ENCODE peak calls at places on chromosomes 2 and 18, in six cellular contexts. X, M, T, U, Z and C are unnamed samples.

GRCh38 chr18:60549338-60549960 is 176.9 kb upstream of the MC4R start:
- DNase-seq in X (no peak), U (peak), Z (peak), M (peak), T (peak), C (no peak)

GRCh38 chr2:201860541-201861154 is 54.3 kb downstream of the CDK15 start:
- DNase-seq in U (peak), X (no peak), Z (peak), T (peak), M (peak), C (peak)

GRCh38 chr2:101400048-101400447 is 12.7 kb upstream of the CREG2 start:
- DNase-seq in M (peak), T (no peak), X (no peak), U (no peak), Z (no peak), C (no peak)

GRCh38 chr18:77530732-77531131 is 281.1 kb downstream of the GALR1 start:
- DNase-seq in X (no peak), T (no peak), M (no peak), U (peak), Z (no peak), C (no peak)

GRCh38 chr2:156405586-156405985 is 30.6 kb upstream of the GPD2 start:
- DNase-seq in M (peak), X (no peak), T (no peak), U (peak), Z (peak), C (no peak)

GRCh38 chr2:79393107-79393506 is 119.7 kb upstream of the CTNNA2 start:
- DNase-seq in Z (no peak), X (no peak), T (no peak), M (no peak), U (no peak), C (no peak)

GRCh38 chr2:178819992-178820391 is 12.8 kb upstream of the TTN start:
- DNase-seq in Z (no peak), U (no peak), T (no peak), X (no peak), M (no peak), C (no peak)

GRCh38 chr2:71277536-71278103 is 50.7 kb upstream of the PAIP2B start:
- DNase-seq in M (no peak), Z (peak), X (peak), T (peak), U (peak), C (peak)

GRCh38 chr2:35421485-35421884 is 934.1 kb upstream of the CRIM1 start:
- DNase-seq in U (no peak), X (no peak), T (no peak), Z (no peak), M (no peak), C (no peak)

GRCh38 chr2:112700004-112700667 is 20.7 kb upstream of the NT5DC4 start:
- DNase-seq in M (no peak), U (no peak), T (no peak), X (no peak), Z (no peak), C (no peak)

GRCh38 chr2:1055014-1055595 is 104.5 kb downstream of the SNTG2 start:
- DNase-seq in X (no peak), Z (peak), M (peak), T (no peak), U (peak), C (no peak)

GRCh38 chr2:32941944-32942690 is 4.6 kb upstream of the LTBP1 start:
- DNase-seq in U (no peak), X (peak), Z (no peak), T (no peak), M (no peak), C (peak)

GRCh38 chr2:100877555-100877954 is 57.6 kb downstream of the NPAS2 start:
- DNase-seq in M (peak), T (no peak), X (no peak), U (no peak), Z (peak), C (no peak)

GRCh38 chr18:41938445-41938844 is 16.6 kb upstream of the PIK3C3 start:
- DNase-seq in T (no peak), X (no peak), U (peak), M (peak), Z (peak), C (no peak)

GRCh38 chr2:127778447-127778846 is 32.5 kb downstream of the WDR33 start:
- DNase-seq in T (no peak), X (no peak), M (no peak), Z (no peak), U (no peak), C (no peak)

GRCh38 chr18:58538604-58539386 is 90.1 kb downstream of the ALPK2 start:
- DNase-seq in U (peak), M (peak), Z (peak), X (no peak), T (no peak), C (no peak)

GRCh38 chr2:154846842-154847241 is 148.3 kb downstream of the KCNJ3 start:
- DNase-seq in X (no peak), T (no peak), M (no peak), Z (no peak), U (no peak), C (no peak)

GRCh38 chr2:101356486-101356885 is 30.8 kb downstream of the CREG2 start:
- DNase-seq in M (peak), Z (no peak), U (no peak), X (no peak), T (no peak), C (no peak)

GRCh38 chr2:40283111-40283909 is 168.6 kb downstream of the SLC8A1 start:
- DNase-seq in M (peak), U (no peak), Z (no peak), X (no peak), T (no peak), C (no peak)

GRCh38 chr2:205499006-205499405 is 183.3 kb upstream of the NRP2 start:
- DNase-seq in X (no peak), U (no peak), T (no peak), Z (no peak), M (no peak), C (no peak)

GRCh38 chr2:25698752-25699151 is 25.4 kb upstream of the DTNB start:
- DNase-seq in X (no peak), Z (peak), T (no peak), M (peak), U (no peak), C (no peak)

GRCh38 chr18:7383336-7383980 is 152.6 kb downstream of the LRRC30 start:
- DNase-seq in U (no peak), T (no peak), Z (no peak), X (no peak), M (no peak), C (no peak)

GRCh38 chr2:137168564-137168963 is 403.2 kb downstream of the THSD7B start:
- DNase-seq in M (no peak), Z (peak), U (no peak), X (no peak), T (no peak), C (no peak)

GRCh38 chr18:57542801-57543427 is 43.6 kb downstream of the FECH start:
- DNase-seq in X (no peak), M (peak), T (no peak), Z (no peak), U (peak), C (no peak)

GRCh38 chr2:207330912-207331311 is 165.2 kb upstream of the KLF7 start:
- DNase-seq in U (no peak), X (no peak), Z (peak), M (peak), T (no peak), C (no peak)

GRCh38 chr2:7676714-7677113 is 759.5 kb downstream of the RNF144A start:
- DNase-seq in Z (no peak), X (no peak), M (no peak), T (no peak), U (no peak), C (no peak)

GRCh38 chr2:160109939-160110673 is 47.7 kb upstream of the PLA2R1 start:
- DNase-seq in T (peak), U (peak), M (peak), X (no peak), Z (peak), C (peak)

GRCh38 chr18:48882379-48882778 is 68.4 kb downstream of the SMAD7 start:
- DNase-seq in T (no peak), M (no peak), U (no peak), Z (no peak), X (no peak), C (no peak)

GRCh38 chr2:216142540-216142939 is 33.4 kb downstream of the XRCC5 start:
- DNase-seq in M (peak), X (no peak), Z (peak), T (no peak), U (no peak), C (no peak)

GRCh38 chr2:137287934-137288639 is 522.7 kb downstream of the THSD7B start:
- DNase-seq in U (no peak), X (no peak), M (no peak), Z (no peak), T (no peak), C (no peak)

GRCh38 chr18:9782073-9782857 is 74.2 kb downstream of the RAB31 start:
- DNase-seq in M (peak), U (peak), T (no peak), Z (peak), X (peak), C (no peak)

GRCh38 chr2:227428731-227429285 is 41.1 kb upstream of the SCYGR1 start:
- DNase-seq in Z (no peak), M (no peak), T (no peak), X (no peak), U (no peak), C (no peak)

GRCh38 chr2:112143150-112143549 is 5.0 kb downstream of the FBLN7 start:
- DNase-seq in T (no peak), M (no peak), X (no peak), Z (no peak), U (no peak), C (no peak)

GRCh38 chr2:53028259-53028658 is 739.3 kb upstream of the CHAC2 start:
- DNase-seq in T (no peak), U (peak), Z (peak), M (peak), X (no peak), C (no peak)

GRCh38 chr2:106158871-106159270 is 35.2 kb downstream of the UXS1 start:
- DNase-seq in U (no peak), Z (no peak), X (no peak), T (no peak), M (no peak), C (no peak)

GRCh38 chr2:10912076-10912731 is 470 bp downstream of the KCNF1 start:
- DNase-seq in X (no peak), M (no peak), Z (no peak), U (no peak), T (no peak), C (peak)

GRCh38 chr18:11523809-11524208 is 85.6 kb upstream of the SLC35G4 start:
- DNase-seq in X (no peak), U (no peak), T (no peak), Z (no peak), M (no peak), C (no peak)

GRCh38 chr18:54263904-54264336 is 5.4 kb upstream of the POLI start:
- DNase-seq in T (no peak), U (no peak), M (no peak), Z (no peak), X (no peak), C (no peak)

DNA sequence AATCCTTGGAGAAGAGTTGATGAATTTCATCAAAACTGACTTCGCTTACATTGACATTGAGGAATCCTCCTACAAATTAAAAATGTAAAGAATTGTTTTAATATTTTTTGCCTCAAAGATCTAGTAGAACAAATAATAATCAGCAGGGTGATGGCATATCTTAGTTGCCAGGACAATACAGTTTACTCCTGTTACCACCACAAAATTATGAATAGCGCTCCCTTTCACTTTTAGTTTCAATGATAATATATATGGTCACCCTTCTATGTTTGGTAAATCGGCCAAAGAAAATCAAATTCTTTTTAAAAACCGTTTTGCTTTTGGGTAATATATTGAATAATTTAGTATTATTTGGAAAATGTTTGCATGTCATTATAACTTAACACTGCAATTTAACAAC is 39.0 kb downstream of the B4GALT6 start:
- DNase-seq in U (no peak), M (no peak), T (no peak), X (no peak), Z (no peak), C (no peak)
- H2BK15ac ChIP-seq in U (no peak), M (no peak), T (no peak), X (no peak), Z (no peak), C (no peak)

DNA sequence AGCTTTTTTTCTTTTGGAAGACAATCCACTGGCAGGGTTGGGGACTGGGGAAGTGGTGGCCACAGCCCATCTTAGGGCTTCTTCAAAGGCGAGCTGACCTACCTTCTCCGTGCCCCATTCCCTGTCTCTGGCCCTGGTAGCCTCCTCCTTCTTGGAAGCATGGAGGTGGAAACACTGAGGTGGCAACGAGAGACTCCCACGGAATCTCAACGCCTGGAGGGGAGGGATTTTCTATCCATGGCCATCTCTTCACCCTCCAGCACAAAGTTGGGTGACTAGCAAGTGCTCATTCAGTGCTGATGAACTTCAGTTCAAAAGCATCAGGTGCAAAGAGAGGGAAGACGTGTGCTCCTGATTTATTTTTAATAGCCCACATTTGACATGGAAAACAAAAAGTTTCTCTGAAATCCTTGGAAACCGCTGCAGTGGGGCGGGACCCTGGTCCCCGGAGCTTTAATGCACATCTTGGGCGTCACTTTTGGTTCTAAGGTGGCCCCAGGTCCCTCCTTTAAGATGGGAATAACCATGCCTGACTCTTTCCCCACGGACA is 615 bp upstream of the ARMC9 start:
- DNase-seq in T (no peak), Z (no peak), U (peak), X (no peak), M (no peak), C (no peak)
- H4K8ac ChIP-seq in T (no peak), Z (peak), U (no peak), X (peak), M (peak), C (no peak)

GRCh38 chr2:218229239-218229638 is 12.2 kb downstream of the ARPC2 start:
- DNase-seq in M (peak), U (no peak), X (no peak), T (no peak), Z (peak), C (no peak)
- H3K9ac ChIP-seq in M (no peak), U (no peak), X (no peak), T (no peak), Z (peak), C (no peak)

GRCh38 chr18:47682876-47683275 is 247.6 kb downstream of the SMAD2 start:
- DNase-seq in Z (no peak), U (no peak), X (no peak), M (no peak), T (no peak), C (no peak)
- H2BK15ac ChIP-seq in Z (no peak), U (no peak), X (no peak), M (no peak), T (no peak), C (no peak)

DNA sequence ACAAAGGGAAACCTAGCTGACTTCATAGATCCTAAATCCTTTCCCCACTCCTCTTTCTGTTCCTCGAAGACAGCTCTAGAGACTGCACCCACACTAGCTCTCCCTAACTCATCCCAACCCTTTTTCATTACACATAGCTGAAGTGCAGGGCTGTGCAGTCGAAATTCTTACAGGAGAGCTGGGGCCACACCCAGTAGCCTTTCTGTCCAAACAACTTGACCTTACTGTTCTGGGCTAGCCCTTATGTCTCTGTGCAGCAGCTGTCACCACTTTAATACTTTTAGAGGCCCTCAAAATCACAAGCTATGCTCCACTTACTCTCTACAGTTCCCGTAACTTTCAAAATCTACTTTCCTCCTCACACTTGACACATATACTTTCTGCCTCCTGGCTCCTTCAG is 666.1 kb upstream of the PKDCC start:
- DNase-seq in Z (no peak), X (no peak), M (no peak), T (no peak), U (no peak), C (no peak)
- H4K8ac ChIP-seq in Z (no peak), X (no peak), M (no peak), T (no peak), U (no peak), C (no peak)

DNA sequence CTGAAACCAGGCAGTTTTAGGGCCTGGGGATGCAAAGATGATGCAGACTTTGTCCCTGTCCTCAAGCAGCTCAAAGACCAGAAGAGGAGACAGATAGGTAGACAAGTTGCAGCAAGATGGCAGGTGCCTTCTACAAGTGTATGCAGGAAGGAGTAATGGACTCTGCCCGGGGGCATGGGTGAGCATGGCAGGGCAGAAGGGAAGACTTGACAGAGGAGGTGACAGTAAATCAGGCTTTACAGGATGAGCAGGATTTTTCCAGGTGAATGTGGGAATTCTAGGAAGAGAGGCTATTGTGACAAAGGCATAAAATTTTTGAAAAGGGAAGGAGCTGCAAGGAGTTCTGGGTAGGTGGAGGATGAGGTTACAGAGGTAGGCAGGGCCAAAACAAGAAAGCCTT is 4.7 kb downstream of the EFEMP1 start:
- DNase-seq in U (no peak), T (no peak), Z (no peak), M (no peak), X (no peak), C (no peak)
- H3K9ac ChIP-seq in U (no peak), T (no peak), Z (no peak), M (no peak), X (no peak), C (no peak)

DNA sequence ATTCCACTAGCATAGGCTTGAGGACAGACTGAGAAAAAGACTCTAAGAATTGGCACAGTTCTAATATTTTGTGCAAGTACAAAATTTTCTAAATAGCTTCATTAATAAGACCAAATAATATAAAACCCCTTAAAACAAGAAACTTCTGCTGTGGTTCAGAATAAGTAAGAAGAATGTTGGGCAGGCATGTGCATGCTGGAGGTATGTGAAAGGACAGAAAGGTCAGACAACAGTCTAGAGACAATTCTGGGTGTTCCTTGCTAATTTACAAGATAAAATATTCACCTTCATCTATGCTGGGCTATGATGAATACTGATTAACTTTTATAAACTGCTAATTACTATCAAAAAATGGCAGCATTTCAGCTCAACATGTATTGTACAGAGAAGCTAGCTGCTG is 14.9 kb downstream of the CEBPZOS start:
- DNase-seq in U (no peak), M (peak), Z (no peak), T (no peak), X (no peak), C (no peak)
- H2BK15ac ChIP-seq in U (no peak), M (no peak), Z (no peak), T (no peak), X (no peak), C (no peak)

GRCh38 chr18:73691624-73692023 is 456.0 kb downstream of the FBXO15 start:
- DNase-seq in X (no peak), U (no peak), M (no peak), Z (no peak), T (no peak), C (no peak)
- H4K8ac ChIP-seq in X (no peak), U (no peak), M (peak), Z (peak), T (no peak), C (no peak)